ENCODE peak calls at places on chromosomes 7 and 10, in five cellular contexts. A is lower lobe of right lung; Q is activated CD4-positive, alpha-beta T cell treated with anti-CD3 and anti-CD28 coated beads, Interleukin-2, amount 50 U/mL, for 4 hours; L is adrenal gland; H is coronary artery. R is an unnamed sample.

GRCh38 chr10:44051584-44052385 is 333.1 kb downstream of the CXCL12 start:
- DNase-seq in Q (no peak), L (peak), H (no peak), A (no peak), R (no peak)

GRCh38 chr7:22786290-22786932 is 36.2 kb downstream of the TOMM7 start:
- DNase-seq in A (no peak), Q (no peak), H (no peak), L (no peak), R (no peak)

GRCh38 chr10:122802282-122802681 is 43.4 kb downstream of the CUZD1 start:
- DNase-seq in A (no peak), H (no peak), L (no peak), Q (no peak), R (no peak)

GRCh38 chr10:58742141-58742540 is 229.5 kb downstream of the BICC1 start:
- DNase-seq in Q (no peak), L (no peak), H (no peak), A (no peak), R (no peak)

GRCh38 chr10:18473424-18474110 is 177.8 kb downstream of the NSUN6 start:
- DNase-seq in H (no peak), A (no peak), L (peak), Q (no peak), R (no peak)

GRCh38 chr10:11861341-11861740 is 38.2 kb downstream of the PROSER2 start:
- DNase-seq in H (no peak), Q (no peak), A (no peak), L (no peak), R (no peak)

GRCh38 chr10:12500406-12501303 is 151.3 kb downstream of the CAMK1D start:
- DNase-seq in Q (no peak), L (peak), A (no peak), H (peak), R (no peak)

GRCh38 chr7:31028417-31028988 is 23.6 kb upstream of the ADCYAP1R1 start:
- DNase-seq in H (no peak), A (no peak), L (no peak), Q (no peak), R (no peak)

GRCh38 chr7:2523461-2523905 is 3.9 kb downstream of the LFNG start:
- DNase-seq in Q (no peak), L (no peak), H (no peak), A (peak), R (no peak)

GRCh38 chr7:70614237-70614984 is 517.5 kb upstream of the GALNT17 start:
- DNase-seq in A (no peak), L (peak), H (peak), Q (no peak), R (no peak)

GRCh38 chr10:6145414-6145978 is 56.7 kb downstream of the RBM17 start:
- DNase-seq in A (no peak), H (no peak), Q (no peak), L (no peak), R (no peak)

GRCh38 chr10:122164815-122165491 is 106.1 kb upstream of the BTBD16 start:
- DNase-seq in H (no peak), A (no peak), L (no peak), Q (no peak), R (no peak)

GRCh38 chr10:660980-661890 is 28.2 kb downstream of the DIP2C start:
- DNase-seq in H (no peak), A (no peak), Q (no peak), L (no peak), R (no peak)

GRCh38 chr10:132742837-132743194 is 43.1 kb downstream of the NKX6-2 start:
- DNase-seq in Q (no peak), L (no peak), H (no peak), A (no peak), R (no peak)